ENCODE peak calls at places on chromosome 2, in four cellular contexts. One of them, this sample, is unnamed.

GRCh38 chr2:59528525-59528924 is 1024.9 kb downstream of the BCL11A start:
- DNase-seq in CD8-positive, alpha-beta T cell: no peak
- DNase-seq in naive thymus-derived CD8-positive, alpha-beta T cell: no peak
- DNase-seq in cardiac muscle cell: no peak
- DNase-seq in this sample: no peak

GRCh38 chr2:118185210-118186109 is 97.2 kb downstream of the INSIG2 start:
- DNase-seq in CD8-positive, alpha-beta T cell: peak
- DNase-seq in naive thymus-derived CD8-positive, alpha-beta T cell: peak
- DNase-seq in cardiac muscle cell: peak
- DNase-seq in this sample: peak

GRCh38 chr2:241018051-241018891 is 19.9 kb downstream of the SNED1 start:
- DNase-seq in CD8-positive, alpha-beta T cell: no peak
- DNase-seq in naive thymus-derived CD8-positive, alpha-beta T cell: no peak
- DNase-seq in cardiac muscle cell: no peak
- DNase-seq in this sample: peak

GRCh38 chr2:181250691-181251090 is 206.5 kb upstream of the ITGA4 start:
- DNase-seq in CD8-positive, alpha-beta T cell: no peak
- DNase-seq in naive thymus-derived CD8-positive, alpha-beta T cell: no peak
- DNase-seq in cardiac muscle cell: peak
- DNase-seq in this sample: no peak

GRCh38 chr2:27902143-27902542 is 11.6 kb downstream of the BABAM2 start:
- DNase-seq in CD8-positive, alpha-beta T cell: no peak
- DNase-seq in naive thymus-derived CD8-positive, alpha-beta T cell: no peak
- DNase-seq in cardiac muscle cell: no peak
- DNase-seq in this sample: no peak

GRCh38 chr2:68371138-68371537 is 6.1 kb downstream of the PLEK start:
- DNase-seq in CD8-positive, alpha-beta T cell: no peak
- DNase-seq in naive thymus-derived CD8-positive, alpha-beta T cell: no peak
- DNase-seq in cardiac muscle cell: no peak
- DNase-seq in this sample: no peak

GRCh38 chr2:10006248-10007147 is 36.9 kb upstream of the KLF11 start:
- DNase-seq in CD8-positive, alpha-beta T cell: no peak
- DNase-seq in naive thymus-derived CD8-positive, alpha-beta T cell: no peak
- DNase-seq in cardiac muscle cell: no peak
- DNase-seq in this sample: no peak

GRCh38 chr2:72895154-72895553 is 7.9 kb downstream of the SPR start:
- DNase-seq in CD8-positive, alpha-beta T cell: no peak
- DNase-seq in naive thymus-derived CD8-positive, alpha-beta T cell: no peak
- DNase-seq in cardiac muscle cell: no peak
- DNase-seq in this sample: no peak

GRCh38 chr2:127398239-127398590 is 10.4 kb upstream of the MAP3K2 start:
- DNase-seq in CD8-positive, alpha-beta T cell: peak
- DNase-seq in naive thymus-derived CD8-positive, alpha-beta T cell: no peak
- DNase-seq in cardiac muscle cell: peak
- DNase-seq in this sample: no peak

GRCh38 chr2:120926463-120927165 is 190.9 kb downstream of the GLI2 start:
- DNase-seq in CD8-positive, alpha-beta T cell: no peak
- DNase-seq in naive thymus-derived CD8-positive, alpha-beta T cell: no peak
- DNase-seq in cardiac muscle cell: no peak
- DNase-seq in this sample: no peak

GRCh38 chr2:183243760-183244159 is 119.5 kb downstream of the NUP35 start:
- DNase-seq in CD8-positive, alpha-beta T cell: no peak
- DNase-seq in naive thymus-derived CD8-positive, alpha-beta T cell: no peak
- DNase-seq in cardiac muscle cell: no peak
- DNase-seq in this sample: no peak

GRCh38 chr2:20182241-20182931 is 42.5 kb downstream of the SDC1 start:
- DNase-seq in CD8-positive, alpha-beta T cell: no peak
- DNase-seq in naive thymus-derived CD8-positive, alpha-beta T cell: no peak
- DNase-seq in cardiac muscle cell: peak
- DNase-seq in this sample: no peak

GRCh38 chr2:74524005-74524404 is 2.0 kb downstream of the DQX1 start:
- DNase-seq in CD8-positive, alpha-beta T cell: no peak
- DNase-seq in naive thymus-derived CD8-positive, alpha-beta T cell: no peak
- DNase-seq in cardiac muscle cell: no peak
- DNase-seq in this sample: no peak

GRCh38 chr2:217799553-217800432 is 203.0 kb downstream of the TNS1 start:
- DNase-seq in CD8-positive, alpha-beta T cell: no peak
- DNase-seq in naive thymus-derived CD8-positive, alpha-beta T cell: no peak
- DNase-seq in cardiac muscle cell: no peak
- DNase-seq in this sample: no peak

GRCh38 chr2:105313877-105314276 is 15.7 kb downstream of the TGFBRAP1 start:
- DNase-seq in CD8-positive, alpha-beta T cell: no peak
- DNase-seq in naive thymus-derived CD8-positive, alpha-beta T cell: no peak
- DNase-seq in cardiac muscle cell: no peak
- DNase-seq in this sample: no peak

GRCh38 chr2:230687498-230687897 is 25.1 kb upstream of the CAB39 start:
- DNase-seq in CD8-positive, alpha-beta T cell: no peak
- DNase-seq in naive thymus-derived CD8-positive, alpha-beta T cell: no peak
- DNase-seq in cardiac muscle cell: no peak
- DNase-seq in this sample: no peak

GRCh38 chr2:178279142-178279541 is 84.8 kb downstream of the OSBPL6 start:
- DNase-seq in CD8-positive, alpha-beta T cell: no peak
- DNase-seq in naive thymus-derived CD8-positive, alpha-beta T cell: no peak
- DNase-seq in cardiac muscle cell: peak
- DNase-seq in this sample: no peak

GRCh38 chr2:202056611-202057010 is 16.4 kb upstream of the KIAA2012 start:
- DNase-seq in CD8-positive, alpha-beta T cell: no peak
- DNase-seq in naive thymus-derived CD8-positive, alpha-beta T cell: no peak
- DNase-seq in cardiac muscle cell: no peak
- DNase-seq in this sample: no peak

GRCh38 chr2:201150454-201151020 is 32.4 kb upstream of the CASP10 start:
- DNase-seq in CD8-positive, alpha-beta T cell: no peak
- DNase-seq in naive thymus-derived CD8-positive, alpha-beta T cell: no peak
- DNase-seq in cardiac muscle cell: no peak
- DNase-seq in this sample: no peak

GRCh38 chr2:238924496-238925195 is 76.8 kb downstream of the TWIST2 start:
- DNase-seq in CD8-positive, alpha-beta T cell: no peak
- DNase-seq in naive thymus-derived CD8-positive, alpha-beta T cell: no peak
- DNase-seq in cardiac muscle cell: no peak
- DNase-seq in this sample: no peak

GRCh38 chr2:192070099-192070498 is 124.6 kb downstream of the TMEFF2 start:
- DNase-seq in CD8-positive, alpha-beta T cell: no peak
- DNase-seq in naive thymus-derived CD8-positive, alpha-beta T cell: no peak
- DNase-seq in cardiac muscle cell: peak
- DNase-seq in this sample: no peak